ENCODE peak calls at places on chromosome 14, in four cellular contexts. One of them, this sample, is unnamed.
A peak's percentile ranks its signal among the peaks of the same experiment; 100 is the strongest.

GRCh38 chr14:21233457-21234076 is 35.7 kb downstream of the HNRNPC start:
- DNase-seq in K562: no peak
- DNase-seq in H1: no peak
- DNase-seq in SK-N-SH: no peak
- DNase-seq in this sample: no peak

GRCh38 chr14:21068521-21069387 is 1.4 kb upstream of the ARHGEF40 start:
- DNase-seq in K562: peak; percentile 62
- DNase-seq in H1: peak; percentile 67
- DNase-seq in SK-N-SH: peak; percentile 67
- DNase-seq in this sample: peak; percentile 62

GRCh38 chr14:64755661-64756265 is 51.5 kb downstream of the PLEKHG3 start:
- DNase-seq in H1: no peak
- DNase-seq in K562: peak; percentile 31
- DNase-seq in SK-N-SH: no peak
- DNase-seq in this sample: no peak

GRCh38 chr14:64979336-64980074 is 7.2 kb upstream of the FNTB start:
- DNase-seq in K562: no peak
- DNase-seq in H1: no peak
- DNase-seq in SK-N-SH: no peak
- DNase-seq in this sample: no peak

GRCh38 chr14:71497645-71498086 is 434.6 kb upstream of the RGS6 start:
- DNase-seq in SK-N-SH: no peak
- DNase-seq in K562: no peak
- DNase-seq in H1: no peak
- DNase-seq in this sample: no peak

GRCh38 chr14:65791551-65791981 is 379.0 kb downstream of the FUT8 start:
- DNase-seq in SK-N-SH: peak; percentile 21
- DNase-seq in H1: no peak
- DNase-seq in K562: peak; percentile 12
- DNase-seq in this sample: no peak

GRCh38 chr14:34554540-34555250 is 15.2 kb upstream of the EAPP start:
- DNase-seq in K562: no peak
- DNase-seq in SK-N-SH: peak; percentile 24
- DNase-seq in H1: no peak
- DNase-seq in this sample: no peak

GRCh38 chr14:104892517-104893434 is 27.7 kb downstream of the CEP170B start:
- DNase-seq in H1: peak; percentile 48
- DNase-seq in SK-N-SH: peak; percentile 17
- DNase-seq in K562: no peak
- DNase-seq in this sample: peak; percentile 25

GRCh38 chr14:69500096-69500495 is 15.6 kb downstream of the PLEKHD1 start:
- DNase-seq in K562: no peak
- DNase-seq in H1: no peak
- DNase-seq in SK-N-SH: no peak
- DNase-seq in this sample: no peak

GRCh38 chr14:50469982-50470381 is 62.4 kb downstream of the MAP4K5 start:
- DNase-seq in SK-N-SH: no peak
- DNase-seq in H1: no peak
- DNase-seq in K562: no peak
- DNase-seq in this sample: no peak

GRCh38 chr14:95155044-95155443 is 2.3 kb downstream of the DICER1 start:
- DNase-seq in H1: no peak
- DNase-seq in SK-N-SH: no peak
- DNase-seq in K562: no peak
- DNase-seq in this sample: no peak
- TF ChIP-seq USF2 in H1: no peak
- TF ChIP-seq USF2 in SK-N-SH: no peak
- TF ChIP-seq USF2 in K562: no peak
- TF ChIP-seq USF2 in this sample: no peak

DNA sequence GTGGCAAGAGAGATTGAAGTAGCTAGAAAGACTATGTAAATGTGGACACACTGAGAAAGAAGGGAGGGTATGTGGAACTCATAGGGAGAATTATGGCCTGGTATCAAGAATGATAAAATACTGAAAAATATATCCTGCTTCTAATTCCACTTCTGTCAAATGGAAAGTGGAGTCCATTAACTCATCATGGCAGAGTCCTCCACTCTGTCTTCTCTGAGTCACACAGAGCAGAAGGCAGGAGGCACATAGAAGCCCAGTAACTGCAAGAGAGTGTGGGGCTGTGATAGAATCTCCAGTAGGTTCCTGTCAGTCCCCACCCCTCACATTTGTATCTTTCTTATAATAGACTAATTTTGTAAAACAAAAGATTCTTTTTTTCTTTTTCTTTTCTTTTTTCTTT is 223.7 kb downstream of the AKAP6 start:
- DNase-seq in H1: no peak
- DNase-seq in SK-N-SH: no peak
- DNase-seq in K562: no peak
- DNase-seq in this sample: no peak
- TF ChIP-seq TEAD4 in H1: no peak
- TF ChIP-seq TEAD4 in SK-N-SH: no peak
- TF ChIP-seq TEAD4 in K562: no peak
- TF ChIP-seq TEAD4 in this sample: no peak

DNA sequence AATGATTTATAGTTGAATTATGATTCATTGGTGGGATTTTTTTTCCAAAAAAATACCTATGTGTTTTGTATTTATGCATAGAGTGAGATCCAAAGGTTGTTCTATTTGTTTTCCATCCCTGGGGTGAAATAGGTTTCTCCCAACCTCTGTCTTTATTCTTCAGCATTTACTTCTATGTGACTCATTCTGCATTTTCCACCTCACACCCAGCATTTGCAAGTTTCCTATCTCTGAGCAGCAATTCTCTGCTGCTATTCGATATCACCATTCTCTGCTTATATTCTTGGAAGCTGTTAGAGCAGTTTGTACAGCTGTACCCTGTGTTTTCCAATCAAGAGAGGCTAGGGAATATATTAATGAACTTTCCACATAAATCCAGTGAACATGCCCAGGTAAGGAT is 538.9 kb downstream of the SNAPC1 start:
- DNase-seq in K562: no peak
- DNase-seq in SK-N-SH: no peak
- DNase-seq in H1: no peak
- DNase-seq in this sample: no peak
- TF ChIP-seq USF2 in K562: no peak
- TF ChIP-seq USF2 in SK-N-SH: no peak
- TF ChIP-seq USF2 in H1: no peak
- TF ChIP-seq USF2 in this sample: no peak

DNA sequence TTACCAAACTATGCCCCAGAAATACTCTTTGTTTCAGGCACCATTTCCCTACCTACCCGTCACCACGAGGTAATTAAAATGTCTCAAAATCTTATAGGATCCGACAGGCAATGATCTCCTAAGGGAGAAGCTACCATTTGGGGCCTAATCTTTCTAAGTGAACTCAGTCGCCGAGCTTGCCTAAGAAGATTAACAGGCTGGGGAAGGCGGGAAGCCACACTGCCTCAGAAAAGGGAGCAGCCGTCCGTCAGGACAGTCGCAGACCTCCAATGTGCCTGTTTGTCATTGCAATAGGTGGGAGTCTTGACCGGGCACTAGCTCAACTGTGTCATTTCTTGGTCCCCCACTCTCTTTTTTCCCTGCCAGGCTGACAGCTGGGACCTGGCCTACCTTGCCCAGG is 4.6 kb downstream of the TTC7B start:
- DNase-seq in H1: no peak
- DNase-seq in K562: no peak
- DNase-seq in SK-N-SH: no peak
- DNase-seq in this sample: no peak
- TF ChIP-seq TEAD4 in H1: no peak
- TF ChIP-seq TEAD4 in K562: no peak
- TF ChIP-seq TEAD4 in SK-N-SH: no peak
- TF ChIP-seq TEAD4 in this sample: no peak

GRCh38 chr14:100066984-100067383 is 1.8 kb downstream of the EVL start:
- DNase-seq in SK-N-SH: no peak
- DNase-seq in H1: no peak
- DNase-seq in K562: no peak
- DNase-seq in this sample: no peak

GRCh38 chr14:100067481-100067880 is 2.3 kb downstream of the EVL start:
- DNase-seq in H1: no peak
- DNase-seq in K562: no peak
- DNase-seq in SK-N-SH: no peak
- DNase-seq in this sample: no peak

GRCh38 chr14:100069161-100069800 is 4.1 kb downstream of the EVL start:
- DNase-seq in K562: no peak
- DNase-seq in H1: no peak
- DNase-seq in SK-N-SH: no peak
- DNase-seq in this sample: no peak

GRCh38 chr14:100070310-100070709 is 5.1 kb downstream of the EVL start:
- DNase-seq in H1: peak; percentile 41
- DNase-seq in K562: no peak
- DNase-seq in SK-N-SH: no peak
- DNase-seq in this sample: no peak

GRCh38 chr14:100067971-100068959 is 3.0 kb downstream of the EVL start:
- DNase-seq in K562: peak; percentile 72
- DNase-seq in H1: peak; percentile 33
- DNase-seq in SK-N-SH: no peak
- DNase-seq in this sample: no peak
- TF ChIP-seq USF2 in K562: no peak
- TF ChIP-seq USF2 in H1: no peak
- TF ChIP-seq USF2 in SK-N-SH: no peak
- TF ChIP-seq USF2 in this sample: no peak

DNA sequence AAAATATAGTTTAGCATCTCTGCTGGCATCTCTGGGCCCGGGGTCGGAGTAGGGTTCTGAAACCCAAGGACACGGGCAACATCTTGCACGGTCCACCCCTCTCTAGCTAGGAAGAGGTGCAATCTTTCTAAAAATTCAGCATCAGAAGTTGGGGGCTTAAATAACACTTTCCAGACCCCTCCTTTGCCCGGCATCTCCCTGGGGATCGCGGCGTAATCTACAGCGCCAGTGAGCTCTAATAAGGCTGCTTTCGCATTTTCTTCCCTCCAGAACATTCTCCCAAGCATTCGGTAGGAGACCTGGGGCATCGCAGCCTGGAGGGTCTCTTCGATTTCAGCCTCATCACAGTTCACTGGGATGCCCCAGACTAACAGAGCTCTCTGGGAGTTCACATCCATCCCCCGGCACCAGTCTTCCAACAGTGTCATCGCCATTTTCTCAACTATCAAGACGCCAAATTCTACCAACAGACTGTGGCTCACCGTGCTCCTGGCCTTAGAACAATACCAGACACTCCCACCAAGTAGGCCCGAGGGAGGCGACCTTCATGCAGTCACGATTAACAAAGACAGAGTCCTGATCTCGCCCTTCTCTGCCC is 879 bp downstream of the PNMA1 start:
- DNase-seq in H1: no peak
- DNase-seq in SK-N-SH: no peak
- DNase-seq in K562: no peak
- DNase-seq in this sample: no peak
- TF ChIP-seq TEAD4 in H1: no peak
- TF ChIP-seq TEAD4 in SK-N-SH: no peak
- TF ChIP-seq TEAD4 in K562: no peak
- TF ChIP-seq TEAD4 in this sample: no peak

DNA sequence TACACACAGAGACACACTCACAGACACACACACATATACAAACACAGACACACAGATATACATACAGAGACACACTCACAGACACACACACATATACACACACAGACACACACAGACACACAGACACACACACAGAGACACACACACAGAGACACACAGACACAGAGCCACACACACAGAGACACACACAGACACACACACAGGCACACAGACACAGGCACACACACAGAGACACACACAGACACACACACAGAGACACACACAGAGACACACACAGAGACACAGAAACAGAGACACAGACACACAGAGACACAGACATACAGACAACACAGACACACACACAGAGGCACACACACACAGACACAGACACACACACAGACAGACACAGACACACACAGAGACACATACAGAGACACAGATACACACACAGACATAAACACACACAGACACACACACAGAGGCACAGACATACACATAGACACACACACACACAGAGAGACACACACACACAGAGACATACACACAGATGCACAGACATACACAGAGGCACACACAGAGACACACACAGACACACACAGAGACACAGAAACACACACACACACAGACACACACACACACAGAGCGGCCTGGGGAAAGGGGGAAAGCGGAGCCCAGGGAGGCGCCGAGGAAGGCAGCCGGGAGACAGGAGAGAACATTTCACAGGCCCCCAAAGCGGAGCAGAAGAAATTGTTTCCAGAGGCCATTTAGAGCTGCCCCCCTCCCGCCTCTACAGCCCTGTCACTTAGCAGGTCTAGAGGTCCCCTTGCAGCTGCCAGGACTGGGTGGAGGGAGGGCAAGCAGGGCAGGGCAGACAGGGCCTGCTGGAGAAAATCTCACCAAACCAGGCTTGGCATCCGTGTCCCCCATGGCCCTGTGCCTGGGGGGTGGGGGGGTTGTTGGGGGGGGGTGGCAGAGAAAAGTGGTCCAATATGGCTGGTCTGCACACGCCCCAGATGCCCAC is 38.9 kb downstream of the SERPINA3 start:
- DNase-seq in H1: peak; percentile 37
- DNase-seq in SK-N-SH: peak; percentile 73
- DNase-seq in K562: no peak
- DNase-seq in this sample: no peak
- TF ChIP-seq USF2 in H1: no peak
- TF ChIP-seq USF2 in SK-N-SH: no peak
- TF ChIP-seq USF2 in K562: no peak
- TF ChIP-seq USF2 in this sample: no peak

GRCh38 chr14:55955175-55955574 is 163.0 kb upstream of the PELI2 start:
- DNase-seq in K562: no peak
- DNase-seq in SK-N-SH: no peak
- DNase-seq in H1: no peak
- DNase-seq in this sample: no peak
- TF ChIP-seq TEAD4 in K562: no peak
- TF ChIP-seq TEAD4 in SK-N-SH: no peak
- TF ChIP-seq TEAD4 in H1: no peak
- TF ChIP-seq TEAD4 in this sample: no peak

This sample was measured in WTC11.